ENCODE peak calls at places on chromosomes 2 and 18, in eight cellular contexts. V, F, C, B, Y, H, M and R are unnamed samples.

GRCh38 chr2:172791953-172792352 is 56.3 kb downstream of the RAPGEF4 start:
- DNase-seq in V (no peak), F (no peak), C (no peak), B (no peak), Y (no peak), H (no peak), M (no peak), R (no peak)

GRCh38 chr2:26245231-26245732 is 543 bp downstream of the HADHB start:
- DNase-seq in V (peak), F (no peak), C (peak), B (no peak), Y (no peak), H (peak), M (peak), R (peak)

GRCh38 chr2:240988571-240989271 is 9.7 kb upstream of the SNED1 start:
- DNase-seq in V (no peak), F (no peak), C (no peak), B (no peak), Y (no peak), H (no peak), M (no peak), R (no peak)

GRCh38 chr2:164992818-164993217 is 37.5 kb upstream of the SLC38A11 start:
- DNase-seq in V (peak), F (peak), C (no peak), B (no peak), Y (peak), H (peak), M (peak), R (peak)

GRCh38 chr2:199366406-199366805 is 91.3 kb downstream of the SATB2 start:
- DNase-seq in V (no peak), F (no peak), C (no peak), B (no peak), Y (no peak), H (no peak), M (peak), R (no peak)

GRCh38 chr2:198098918-198099317 is 294.5 kb downstream of the PLCL1 start:
- DNase-seq in V (no peak), F (no peak), C (no peak), B (no peak), Y (no peak), H (no peak), M (no peak), R (no peak)

GRCh38 chr2:40202798-40203400 is 249.0 kb downstream of the SLC8A1 start:
- DNase-seq in V (no peak), F (peak), C (no peak), B (no peak), Y (no peak), H (no peak), M (peak), R (no peak)

GRCh38 chr2:58896600-58896999 is 655.5 kb upstream of the FANCL start:
- DNase-seq in V (no peak), F (peak), C (no peak), B (no peak), Y (no peak), H (no peak), M (no peak), R (no peak)

GRCh38 chr2:193907561-193907960 is 1712.8 kb upstream of the TMEFF2 start:
- DNase-seq in V (no peak), F (no peak), C (no peak), B (no peak), Y (no peak), H (no peak), M (no peak), R (no peak)

DNA sequence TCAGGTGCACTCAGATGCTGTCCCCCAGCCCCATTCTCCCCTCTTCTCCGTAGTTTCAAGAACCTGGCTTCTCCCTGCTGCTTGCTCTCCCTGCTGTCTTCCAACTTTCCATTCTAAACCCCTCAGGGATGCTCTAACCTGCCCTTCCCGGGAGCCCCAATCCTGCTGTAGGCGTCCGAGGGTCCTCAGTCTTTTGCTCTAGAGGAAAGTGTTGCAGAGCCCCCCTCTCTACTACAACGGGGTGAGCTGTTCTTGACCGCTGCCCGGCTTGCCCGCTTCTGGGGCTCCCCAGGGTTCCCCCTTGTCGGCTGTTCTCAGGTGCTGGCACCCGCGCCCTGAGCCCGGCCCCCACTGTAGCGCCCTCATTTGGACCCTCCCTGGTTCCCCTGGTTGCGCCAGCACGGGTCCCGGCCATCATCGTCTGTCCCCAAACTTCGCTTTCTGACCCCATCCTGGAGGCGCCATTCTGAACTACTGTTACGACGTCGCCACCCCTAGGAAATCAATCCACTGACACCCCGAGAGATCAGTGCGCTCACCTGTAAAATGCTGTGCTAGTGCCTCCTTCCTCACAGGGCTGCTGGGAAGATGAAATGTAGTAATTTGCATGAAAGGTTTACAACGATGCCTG is 31.9 kb upstream of the REG3G start:
- DNase-seq in V (no peak), F (no peak), C (no peak), B (no peak), Y (no peak), H (no peak), M (no peak), R (no peak)
- TF ChIP-seq CTCF in V (no peak), F (no peak), C (no peak), B (no peak), Y (no peak), H (no peak), M (no peak), R (no peak)

DNA sequence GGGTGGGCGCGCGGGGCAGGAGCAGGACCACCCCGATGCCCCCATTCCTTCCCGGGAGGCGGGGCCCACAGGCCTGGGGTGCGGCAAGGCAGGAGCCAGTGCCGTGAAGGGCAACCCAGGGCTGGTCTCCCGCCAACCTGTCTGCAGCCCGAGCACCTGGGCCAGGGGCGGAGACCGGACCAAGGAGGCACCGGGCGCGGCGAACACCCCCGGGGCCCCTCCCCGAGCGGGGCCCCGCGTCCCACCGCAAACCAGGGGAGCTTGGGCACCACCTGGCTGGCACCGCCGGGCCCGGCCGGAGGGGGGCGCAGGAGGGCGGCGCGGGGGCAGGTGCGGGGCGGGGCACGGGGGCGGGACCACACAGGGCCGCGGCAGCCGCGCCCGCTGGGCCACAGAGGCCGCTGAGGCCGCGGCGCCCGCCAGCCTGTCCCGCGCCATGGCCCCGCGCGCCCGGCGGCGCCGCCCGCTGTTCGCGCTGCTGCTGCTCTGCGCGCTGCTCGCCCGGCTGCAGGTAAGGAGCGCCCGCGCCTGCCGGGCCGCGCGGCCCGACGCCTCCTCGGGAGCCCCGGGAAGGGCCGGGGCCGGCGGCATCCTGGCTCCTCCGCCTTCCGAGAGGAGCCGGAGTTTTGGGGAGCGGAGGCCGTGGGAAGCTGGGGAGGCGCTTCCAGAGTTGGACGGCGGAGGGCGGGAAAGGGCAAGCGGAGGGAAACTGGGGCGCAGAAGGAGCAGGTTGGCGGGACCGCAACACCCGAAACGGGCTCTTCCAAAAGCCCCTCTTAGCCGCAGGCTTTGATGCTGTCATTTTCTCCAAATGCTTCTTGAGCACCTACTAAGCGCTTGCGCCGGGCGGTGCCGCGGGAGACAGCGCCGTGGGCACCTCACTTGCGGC is at the start of gene TNFRSF11A:
- DNase-seq in V (peak), F (no peak), C (peak), B (no peak), Y (no peak), H (peak), M (no peak), R (peak)
- TF ChIP-seq CTCF in V (peak), F (peak), C (peak), B (no peak), Y (no peak), H (peak), M (peak), R (peak)

GRCh38 chr2:158052761-158053160 is 48.9 kb upstream of the UPP2 start:
- DNase-seq in V (no peak), F (no peak), C (no peak), B (no peak), Y (no peak), H (no peak), M (no peak), R (no peak)
- TF ChIP-seq CTCF in V (no peak), F (no peak), C (no peak), B (no peak), Y (no peak), H (no peak), M (no peak), R (no peak)

GRCh38 chr18:29616885-29617284 is 1425.7 kb downstream of the DSC3 start:
- DNase-seq in V (no peak), F (no peak), C (no peak), B (no peak), Y (no peak), H (no peak), M (no peak), R (no peak)
- TF ChIP-seq CTCF in V (no peak), F (no peak), C (peak), B (no peak), Y (peak), H (no peak), M (no peak), R (no peak)

GRCh38 chr2:68031546-68032160 is 31.2 kb downstream of the C1D start:
- DNase-seq in V (peak), F (peak), C (no peak), B (no peak), Y (no peak), H (no peak), M (peak), R (peak)
- TF ChIP-seq CTCF in V (peak), F (peak), C (peak), B (peak), Y (peak), H (peak), M (peak), R (no peak)